ENCODE peak calls at places on chromosomes 11 and 22, in five cellular contexts. One of them, this sample, is unnamed.
A peak's percentile ranks its signal among the peaks of the same experiment; 100 is the strongest.

GRCh38 chr11:74460481-74461154 is 6.7 kb downstream of the KCNE3 start:
- DNase-seq in iris pigment epithelial cell: peak; percentile 78
- DNase-seq in ureter: no peak
- DNase-seq in activated CD4-positive, alpha-beta T cell treated with anti-CD3 and anti-CD28 coated beads for 24 hours: no peak
- DNase-seq in stomach: no peak
- DNase-seq in this sample: peak; percentile 59

GRCh38 chr11:114678125-114679036 is at the start of gene NXPE2:
- DNase-seq in iris pigment epithelial cell: peak; percentile 30
- DNase-seq in ureter: no peak
- DNase-seq in activated CD4-positive, alpha-beta T cell treated with anti-CD3 and anti-CD28 coated beads for 24 hours: no peak
- DNase-seq in stomach: no peak
- DNase-seq in this sample: peak; percentile 72

GRCh38 chr11:78354741-78355705 is 62.6 kb downstream of the GAB2 start:
- DNase-seq in iris pigment epithelial cell: no peak
- DNase-seq in ureter: no peak
- DNase-seq in activated CD4-positive, alpha-beta T cell treated with anti-CD3 and anti-CD28 coated beads for 24 hours: no peak
- DNase-seq in stomach: no peak
- DNase-seq in this sample: no peak

GRCh38 chr22:29704528-29705285 is 15.1 kb upstream of the CABP7 start:
- DNase-seq in iris pigment epithelial cell: peak; percentile 76
- DNase-seq in ureter: no peak
- DNase-seq in activated CD4-positive, alpha-beta T cell treated with anti-CD3 and anti-CD28 coated beads for 24 hours: no peak
- DNase-seq in stomach: peak; percentile 46
- DNase-seq in this sample: peak; percentile 41

GRCh38 chr11:107549253-107549953 is 16.1 kb downstream of the ALKBH8 start:
- DNase-seq in iris pigment epithelial cell: peak; percentile 58
- DNase-seq in ureter: no peak
- DNase-seq in activated CD4-positive, alpha-beta T cell treated with anti-CD3 and anti-CD28 coated beads for 24 hours: no peak
- DNase-seq in stomach: no peak
- DNase-seq in this sample: peak; percentile 56

GRCh38 chr22:27331526-27332281 is 469.9 kb downstream of the MN1 start:
- DNase-seq in iris pigment epithelial cell: peak; percentile 77
- DNase-seq in ureter: peak; percentile 57
- DNase-seq in activated CD4-positive, alpha-beta T cell treated with anti-CD3 and anti-CD28 coated beads for 24 hours: no peak
- DNase-seq in stomach: peak; percentile 34
- DNase-seq in this sample: peak; percentile 11

GRCh38 chr11:11580831-11581492 is 40.8 kb downstream of the GALNT18 start:
- DNase-seq in iris pigment epithelial cell: no peak
- DNase-seq in ureter: no peak
- DNase-seq in activated CD4-positive, alpha-beta T cell treated with anti-CD3 and anti-CD28 coated beads for 24 hours: no peak
- DNase-seq in stomach: no peak
- DNase-seq in this sample: no peak

GRCh38 chr11:11396290-11397042 is 43.4 kb upstream of the CSNK2A3 start:
- DNase-seq in iris pigment epithelial cell: peak; percentile 75
- DNase-seq in ureter: no peak
- DNase-seq in activated CD4-positive, alpha-beta T cell treated with anti-CD3 and anti-CD28 coated beads for 24 hours: no peak
- DNase-seq in stomach: no peak
- DNase-seq in this sample: peak; percentile 87